ENCODE peak calls at places on chromosomes 4 and X, in six cellular contexts. D is GM23248, M is neural progenitor cell, J is OCI-LY7, S is PC-3, P is HCT116. Y is an unnamed sample.

GRCh38 chr4:25551608-25552007 is 104.0 kb upstream of the SLC34A2 start:
- DNase-seq in M (no peak), P (no peak), S (peak; percentile 75), J (no peak), D (no peak), Y (no peak)

GRCh38 chrX:74080165-74080564 is 223.8 kb upstream of the ZCCHC13 start:
- DNase-seq in S (no peak), D (peak; percentile 21), J (no peak), P (no peak), M (no peak), Y (no peak)

GRCh38 chr4:17447675-17448298 is 64.1 kb downstream of the QDPR start:
- DNase-seq in M (peak; percentile 84), S (peak; percentile 74), J (peak; percentile 84), P (peak; percentile 74), D (peak; percentile 86), Y (peak; percentile 76)

GRCh38 chr4:61501812-61502211 is 301.7 kb downstream of the ADGRL3 start:
- DNase-seq in J (no peak), D (no peak), M (no peak), S (no peak), P (no peak), Y (no peak)

GRCh38 chrX:9122504-9123245 is 88.7 kb upstream of the FAM9B start:
- DNase-seq in J (no peak), M (no peak), P (no peak), S (peak; percentile 41), D (peak; percentile 14), Y (no peak)

GRCh38 chrX:128754130-128754529 is 701.9 kb upstream of the ACTRT1 start:
- DNase-seq in P (no peak), M (no peak), J (no peak), S (no peak), D (no peak), Y (no peak)

GRCh38 chr4:154004859-154005520 is 216.1 kb upstream of the SFRP2 start:
- DNase-seq in M (no peak), D (peak; percentile 92), J (no peak), S (no peak), P (no peak), Y (no peak)

GRCh38 chr4:153314915-153315314 is 29.6 kb upstream of the MND1 start:
- DNase-seq in J (no peak), P (no peak), M (no peak), D (no peak), S (no peak), Y (no peak)

GRCh38 chr4:6230827-6231662 is 30.7 kb upstream of the JAKMIP1 start:
- DNase-seq in D (no peak), P (no peak), M (no peak), S (no peak), J (no peak), Y (no peak)

GRCh38 chrX:74525116-74525515 is 89.3 kb downstream of the RLIM start:
- DNase-seq in M (no peak), J (no peak), S (no peak), D (no peak), P (no peak), Y (no peak)

GRCh38 chr4:147101678-147102077 is 156.0 kb upstream of the TTC29 start:
- DNase-seq in P (no peak), S (no peak), D (no peak), M (no peak), J (no peak), Y (no peak)

GRCh38 chrX:100643943-100644587 is at the start of gene SRPX2:
- DNase-seq in J (no peak), M (no peak), D (peak; percentile 90), S (peak; percentile 88), P (peak; percentile 63), Y (no peak)

GRCh38 chr4:173420324-173420752 is 21.4 kb upstream of the SCRG1 start:
- DNase-seq in P (peak; percentile 12), J (peak; percentile 35), M (no peak), D (peak; percentile 52), S (peak; percentile 42), Y (peak; percentile 49)

DNA sequence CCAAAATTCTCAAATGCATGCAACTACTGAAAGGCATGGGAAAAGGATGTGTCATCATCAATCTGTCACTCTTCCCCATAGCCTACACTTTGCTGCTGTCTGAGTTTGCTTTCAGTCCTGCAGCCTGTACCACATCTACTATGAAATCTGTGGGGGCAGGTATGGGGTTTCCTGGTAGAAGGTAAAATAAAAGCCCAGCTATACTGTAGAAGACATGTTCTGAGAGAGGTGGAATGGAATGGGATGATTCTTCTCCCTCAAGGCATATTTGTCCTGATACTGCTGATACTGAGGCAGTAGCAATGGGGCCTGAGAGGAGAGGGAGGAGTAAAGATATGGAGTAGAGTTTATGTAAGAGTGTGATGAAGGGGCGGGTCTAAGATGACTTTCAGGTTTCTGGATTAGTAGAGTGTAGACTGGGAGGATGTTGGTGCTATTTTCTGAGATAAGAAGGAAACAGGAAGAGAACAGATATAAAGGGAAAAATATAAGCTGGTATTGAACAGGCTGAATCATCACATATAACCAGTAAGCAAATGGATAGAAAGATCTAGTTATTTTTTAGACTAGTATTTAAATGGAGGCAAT is 38.7 kb upstream of the GYPA start:
- DNase-seq in D (no peak), P (no peak), J (no peak), M (no peak), S (no peak), Y (no peak)
- TF ChIP-seq EZH2phosphoT487 in D (no peak), P (no peak), J (no peak), M (no peak), S (no peak), Y (no peak)

GRCh38 chr4:184306949-184307348 is 89.3 kb upstream of the ENPP6 start:
- DNase-seq in D (peak; percentile 67), S (peak; percentile 71), M (no peak), P (no peak), J (no peak), Y (no peak)
- TF ChIP-seq EZH2phosphoT487 in D (no peak), S (no peak), M (no peak), P (no peak), J (no peak), Y (no peak)

GRCh38 chr4:32790803-32791202 is 2070.6 kb downstream of the PCDH7 start:
- DNase-seq in J (no peak), S (no peak), D (no peak), P (no peak), M (no peak), Y (no peak)

DNA sequence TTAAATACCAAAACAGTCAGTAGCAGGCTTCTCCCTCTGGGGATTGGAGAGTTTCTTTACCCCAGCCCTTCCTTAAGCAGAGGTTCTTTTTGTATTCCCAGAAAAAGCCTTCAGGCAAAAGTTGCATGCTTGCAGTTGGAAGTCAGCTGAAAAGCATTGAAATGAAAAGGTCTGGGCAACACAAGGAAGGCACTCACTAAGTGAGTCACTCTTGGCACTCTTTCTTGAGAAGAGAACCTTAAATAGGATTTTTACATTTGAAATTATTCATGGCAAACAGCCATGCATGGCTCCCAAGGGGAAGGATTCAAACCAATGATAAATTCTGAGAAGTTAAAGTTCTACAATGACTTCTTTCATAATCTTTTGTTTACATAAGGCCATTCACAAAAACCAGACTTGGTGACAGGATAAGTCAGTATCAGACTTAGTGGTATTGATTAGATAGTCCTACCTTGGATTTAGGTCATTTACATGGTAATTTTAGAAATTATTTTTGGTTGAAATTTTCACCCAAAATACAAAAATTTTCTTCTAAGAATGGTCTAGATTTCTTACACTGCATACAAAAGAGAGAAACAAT is 2068.9 kb downstream of the PCDH7 start:
- DNase-seq in M (no peak), P (no peak), S (peak; percentile 76), D (peak; percentile 45), J (no peak), Y (no peak)
- TF ChIP-seq EZH2phosphoT487 in M (no peak), P (no peak), S (no peak), D (no peak), J (no peak), Y (no peak)

GRCh38 chr4:75723117-75723801 is 1.1 kb upstream of the USO1 start:
- DNase-seq in P (no peak), S (peak; percentile 74), D (peak; percentile 90), J (no peak), M (no peak), Y (no peak)

GRCh38 chr4:75724066-75724866 is at the start of gene USO1:
- DNase-seq in J (peak; percentile 98), D (peak; percentile 99), M (peak; percentile 99), P (peak; percentile 97), S (peak; percentile 95), Y (peak; percentile 99)

GRCh38 chr4:75726577-75726976 is 2.2 kb downstream of the USO1 start:
- DNase-seq in M (no peak), S (no peak), D (peak; percentile 47), J (no peak), P (no peak), Y (no peak)

GRCh38 chr4:75723802-75724065 is 643 bp upstream of the USO1 start:
- DNase-seq in P (no peak), J (no peak), S (no peak), D (no peak), M (no peak), Y (no peak)

GRCh38 chr4:75724867-75725724 is 719 bp downstream of the USO1 start:
- DNase-seq in S (peak; percentile 56), P (peak; percentile 23), M (peak; percentile 91), J (peak; percentile 66), D (peak; percentile 92), Y (peak; percentile 85)
- TF ChIP-seq EZH2phosphoT487 in S (no peak), P (no peak), M (no peak), J (no peak), D (no peak), Y (no peak)

GRCh38 chr4:44368413-44369167 is 80.0 kb downstream of the KCTD8 start:
- DNase-seq in D (no peak), S (peak; percentile 61), P (no peak), J (no peak), M (peak; percentile 1), Y (no peak)
- TF ChIP-seq EZH2phosphoT487 in D (no peak), S (no peak), P (no peak), J (no peak), M (no peak), Y (no peak)

DNA sequence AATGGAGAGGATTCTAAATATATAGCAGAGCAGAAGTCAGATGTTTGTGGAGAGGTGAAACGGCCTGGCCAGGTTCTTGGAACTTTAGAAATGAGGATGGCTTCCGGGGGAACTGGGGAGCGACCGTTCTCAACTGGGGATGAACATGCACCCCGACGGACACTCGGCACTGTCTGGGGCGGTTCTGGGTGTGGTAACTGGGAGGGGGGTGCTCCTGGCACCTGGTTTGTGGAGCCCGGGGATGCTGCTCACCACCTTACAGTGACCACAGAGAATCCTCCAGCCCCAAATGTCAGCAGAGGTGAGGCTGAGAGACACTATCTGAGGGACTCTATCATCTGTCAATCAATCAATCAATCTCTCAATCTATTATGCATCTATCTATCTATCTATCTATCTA is 69.0 kb upstream of the PPP2R3B start:
- DNase-seq in D (no peak), P (no peak), S (no peak), J (no peak), M (no peak), Y (no peak)
- TF ChIP-seq EZH2phosphoT487 in D (no peak), P (no peak), S (no peak), J (no peak), M (no peak), Y (no peak)

GRCh38 chrX:39667746-39668507 is 429.8 kb downstream of the BCOR start:
- DNase-seq in J (no peak), P (no peak), S (no peak), D (no peak), M (no peak), Y (no peak)

GRCh38 chrX:39667191-39667590 is 430.6 kb downstream of the BCOR start:
- DNase-seq in J (no peak), P (no peak), S (no peak), D (no peak), M (no peak), Y (no peak)

GRCh38 chrX:39669668-39670067 is 428.1 kb downstream of the BCOR start:
- DNase-seq in J (no peak), P (no peak), D (no peak), S (no peak), M (no peak), Y (no peak)

GRCh38 chrX:39670281-39670680 is 427.5 kb downstream of the BCOR start:
- DNase-seq in P (no peak), M (no peak), S (no peak), J (no peak), D (peak; percentile 28), Y (no peak)

GRCh38 chrX:39665830-39666518 is 431.8 kb downstream of the BCOR start:
- DNase-seq in D (peak; percentile 63), P (no peak), M (no peak), S (peak; percentile 7), J (no peak), Y (no peak)
- TF ChIP-seq EZH2phosphoT487 in D (no peak), P (no peak), M (no peak), S (no peak), J (no peak), Y (no peak)

Y was measured in MM.1S.